ENCODE peak calls at places on chromosomes 2 and 18, in seven cellular contexts. J, Z, G, T, L, E and C are unnamed samples.

GRCh38 chr2:74148457-74149248 is 941 bp upstream of the BOLA3 start:
- DNase-seq in J (no peak), Z (no peak), G (no peak), T (no peak), L (no peak), E (no peak), C (no peak)

GRCh38 chr2:45974056-45974455 is 322.6 kb downstream of the PRKCE start:
- DNase-seq in J (peak; percentile 77), Z (no peak), G (no peak), T (no peak), L (no peak), E (no peak), C (no peak)

GRCh38 chr2:47903781-47904447 is 2.4 kb downstream of the FBXO11 start:
- DNase-seq in J (no peak), Z (no peak), G (no peak), T (no peak), L (no peak), E (no peak), C (no peak)

GRCh38 chr2:15636972-15637785 is 45.5 kb downstream of the DDX1 start:
- DNase-seq in J (peak; percentile 62), Z (peak; percentile 66), G (peak; percentile 69), T (peak; percentile 83), L (peak; percentile 84), E (peak; percentile 73), C (peak; percentile 79)

GRCh38 chr2:161625314-161625919 is 1.2 kb downstream of the SLC4A10 start:
- DNase-seq in J (no peak), Z (no peak), G (no peak), T (no peak), L (no peak), E (no peak), C (no peak)

GRCh38 chr2:115168457-115168856 is 726.0 kb downstream of the DPP10 start:
- DNase-seq in J (no peak), Z (no peak), G (no peak), T (no peak), L (no peak), E (no peak), C (no peak)

GRCh38 chr2:128640166-128640846 is 321.6 kb upstream of the HS6ST1 start:
- DNase-seq in J (no peak), Z (no peak), G (no peak), T (peak; percentile 52), L (no peak), E (peak; percentile 9), C (no peak)

GRCh38 chr2:237865623-237866041 is 6.2 kb downstream of the RAMP1 start:
- DNase-seq in J (no peak), Z (no peak), G (no peak), T (peak; percentile 60), L (no peak), E (no peak), C (no peak)

GRCh38 chr2:172397136-172397825 is 30.1 kb upstream of the ITGA6 start:
- DNase-seq in J (no peak), Z (peak; percentile 83), G (no peak), T (no peak), L (no peak), E (no peak), C (peak; percentile 21)

GRCh38 chr2:151771599-151772358 is 37.5 kb upstream of the NEB start:
- DNase-seq in J (peak; percentile 92), Z (peak; percentile 82), G (peak; percentile 13), T (no peak), L (peak; percentile 16), E (no peak), C (peak; percentile 34)

DNA sequence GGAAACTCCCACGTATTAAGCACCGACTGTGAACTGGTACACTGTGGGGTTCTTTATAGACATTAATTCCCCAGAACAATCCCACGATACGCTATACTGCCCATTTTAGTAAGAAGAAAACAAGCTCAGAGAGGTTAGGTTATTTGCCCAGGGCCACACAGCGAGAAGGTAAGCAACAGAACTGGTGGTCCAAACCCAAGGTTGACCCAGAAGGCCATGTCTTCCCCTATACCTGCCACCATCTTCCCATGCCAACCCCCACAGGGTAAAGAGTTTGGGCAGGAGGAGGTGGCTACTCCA is 69.9 kb downstream of the MARCO start:
- DNase-seq in J (no peak), Z (no peak), G (no peak), T (no peak), L (no peak), E (no peak), C (no peak)
- H3K4me3 ChIP-seq in J (no peak overlapping the region), Z (no peak overlapping the region), G (no peak overlapping the region), T (no peak overlapping the region), L (no peak overlapping the region), E (no peak overlapping the region), C (no peak overlapping the region)

GRCh38 chr2:127635380-127636237 is 10.3 kb upstream of the GPR17 start:
- DNase-seq in J (no peak), Z (no peak), G (no peak), T (no peak), L (no peak), E (no peak), C (no peak)

GRCh38 chr2:127638361-127639110 is 7.4 kb upstream of the GPR17 start:
- DNase-seq in J (no peak), Z (peak; percentile 13), G (no peak), T (no peak), L (no peak), E (peak; percentile 32), C (peak; percentile 20)

GRCh38 chr2:127637725-127638252 is 8.2 kb upstream of the GPR17 start:
- DNase-seq in J (no peak), Z (peak; percentile 82), G (no peak), T (no peak), L (peak; percentile 74), E (no peak), C (peak; percentile 88)

GRCh38 chr2:127636248-127637235 is 9.4 kb upstream of the GPR17 start:
- DNase-seq in J (no peak), Z (no peak), G (no peak), T (no peak), L (no peak), E (no peak), C (no peak)

DNA sequence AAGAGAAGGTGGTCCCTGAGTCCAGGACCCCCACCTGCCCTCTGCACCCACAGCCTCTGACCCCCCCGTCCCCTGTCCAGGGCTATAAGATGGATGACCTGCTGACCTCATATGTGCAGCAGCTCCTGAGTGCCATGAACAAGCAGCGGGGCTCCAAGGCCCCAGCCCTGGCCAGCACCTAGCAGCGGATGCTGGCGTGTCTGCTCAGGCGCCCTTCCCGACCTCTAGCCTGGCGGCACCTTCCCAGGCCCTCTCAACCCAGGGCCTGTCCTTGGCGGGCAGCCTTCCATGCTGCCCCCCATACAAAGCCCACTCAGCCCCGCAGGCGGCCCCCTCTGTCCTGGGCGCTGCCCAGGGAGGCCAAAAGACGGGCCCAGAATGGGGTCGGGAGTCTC is 8.7 kb upstream of the GPR17 start:
- DNase-seq in J (no peak), Z (no peak), G (no peak), T (no peak), L (no peak), E (no peak), C (no peak)
- H3K4me3 ChIP-seq in J (no peak overlapping the region), Z (no peak overlapping the region), G (no peak overlapping the region), T (no peak overlapping the region), L (no peak overlapping the region), E (no peak overlapping the region), C (no peak overlapping the region)

DNA sequence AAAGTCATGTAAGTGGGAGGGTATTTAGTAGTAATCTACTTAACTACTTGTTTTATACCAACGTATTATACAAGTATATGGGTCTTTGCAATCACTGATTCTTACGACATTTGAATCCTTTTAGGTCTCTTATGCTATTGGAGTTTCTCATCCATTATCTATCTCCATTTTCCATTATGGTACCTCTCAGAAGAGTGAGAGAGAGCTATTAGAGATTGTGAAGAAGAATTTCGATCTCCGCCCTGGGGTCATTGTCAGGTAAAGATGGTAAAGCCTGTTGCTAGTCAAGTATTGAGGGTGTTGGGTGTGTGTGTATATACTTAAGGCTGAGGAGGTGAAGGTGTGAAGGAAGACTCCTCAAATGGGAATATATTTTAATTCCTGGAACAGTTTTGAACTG is 3.8 kb downstream of the MAT2A start:
- DNase-seq in J (no peak), Z (no peak), G (no peak), T (no peak), L (no peak), E (no peak), C (no peak)
- H3K4me3 ChIP-seq in J (no peak overlapping the region), Z (no peak overlapping the region), G (no peak overlapping the region), T (no peak overlapping the region), L (no peak overlapping the region), E (peak overlapping the region; percentile 91), C (no peak overlapping the region)

DNA sequence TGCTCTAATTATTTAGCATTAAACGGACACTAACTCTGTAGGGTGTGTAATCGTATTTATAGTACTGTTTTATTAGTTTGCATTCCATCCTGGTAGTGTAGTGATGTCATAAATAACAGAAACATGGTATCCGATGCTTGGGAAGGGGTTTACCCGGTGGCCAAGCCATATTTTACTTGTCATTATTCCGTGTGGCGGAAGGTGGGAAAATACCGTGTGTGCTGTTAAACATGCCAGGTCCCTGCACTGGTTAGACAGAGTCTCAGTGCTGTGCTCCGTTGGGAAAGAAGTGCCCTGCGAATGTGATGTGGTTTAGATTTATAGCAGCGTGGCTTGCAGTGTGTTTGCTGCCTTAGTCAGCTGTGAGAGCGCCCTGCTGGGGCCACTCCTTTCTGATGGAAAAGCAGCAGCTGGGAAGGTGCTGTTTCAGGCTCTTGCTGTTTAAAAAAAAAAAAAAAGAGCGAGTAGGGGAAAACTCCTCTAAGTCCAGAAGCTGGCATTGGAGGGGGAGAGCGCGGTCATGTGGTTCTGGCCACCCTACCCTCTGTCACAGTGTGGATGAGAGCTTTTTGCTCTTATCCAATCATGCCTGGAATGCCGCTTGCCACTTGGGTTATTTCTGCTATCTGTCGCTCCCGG is 211.0 kb downstream of the NEDD4L start:
- DNase-seq in J (no peak), Z (no peak), G (peak; percentile 67), T (no peak), L (no peak), E (no peak), C (no peak)
- H3K4me3 ChIP-seq in J (no peak overlapping the region), Z (no peak overlapping the region), G (no peak overlapping the region), T (no peak overlapping the region), L (no peak overlapping the region), E (no peak overlapping the region), C (no peak overlapping the region)